ENCODE peak calls at places on chromosome 1, in five cellular contexts. T, D, S, W and Q are unnamed samples.

GRCh38 chr1:74733616-74734484 is 898 bp downstream of the TYW3 start:
- DNase-seq in T (no peak), D (peak), S (no peak), W (peak), Q (no peak)

GRCh38 chr1:16367968-16368910 is 1.2 kb downstream of the SZRD1 start:
- DNase-seq in T (no peak), D (no peak), S (no peak), W (peak), Q (no peak)

GRCh38 chr1:168220470-168220871 is 5.3 kb upstream of the SFT2D2 start:
- DNase-seq in T (no peak), D (no peak), S (no peak), W (no peak), Q (no peak)

GRCh38 chr1:6207921-6208320 is 2.0 kb downstream of the RNF207 start:
- DNase-seq in T (no peak), D (no peak), S (no peak), W (no peak), Q (no peak)

GRCh38 chr1:61224609-61225008 is 142.2 kb downstream of the NFIA start:
- DNase-seq in T (no peak), D (no peak), S (no peak), W (no peak), Q (no peak)

GRCh38 chr1:87024936-87025537 is 110.6 kb downstream of the HS2ST1 start:
- DNase-seq in T (no peak), D (peak), S (no peak), W (peak), Q (no peak)

GRCh38 chr1:198155253-198155652 is 1.5 kb upstream of the NEK7 start:
- DNase-seq in T (no peak), D (peak), S (no peak), W (peak), Q (no peak)

GRCh38 chr1:159005676-159006075 is 4.0 kb upstream of the IFI16 start:
- DNase-seq in T (no peak), D (no peak), S (no peak), W (no peak), Q (no peak)

GRCh38 chr1:43531453-43531905 is 796 bp downstream of the PTPRF start:
- DNase-seq in T (no peak), D (no peak), S (no peak), W (no peak), Q (no peak)

GRCh38 chr1:19861842-19862530 is 20.2 kb upstream of the OTUD3 start:
- DNase-seq in T (no peak), D (no peak), S (no peak), W (no peak), Q (no peak)

GRCh38 chr1:5821496-5822176 is 170.6 kb downstream of the NPHP4 start:
- DNase-seq in T (no peak), D (no peak), S (no peak), W (no peak), Q (no peak)

GRCh38 chr1:113388621-113389355 is 1.5 kb upstream of the MAGI3 start:
- DNase-seq in T (no peak), D (peak), S (no peak), W (no peak), Q (no peak)

GRCh38 chr1:97137862-97138514 is 416.4 kb downstream of the PTBP2 start:
- DNase-seq in T (no peak), D (peak), S (no peak), W (peak), Q (no peak)

GRCh38 chr1:176857632-176858031 is 306.9 kb downstream of the ASTN1 start:
- DNase-seq in T (no peak), D (peak), S (no peak), W (no peak), Q (no peak)

GRCh38 chr1:159012495-159012894 is 2.8 kb downstream of the IFI16 start:
- DNase-seq in T (no peak), D (no peak), S (no peak), W (peak), Q (no peak)